ENCODE peak calls at places on chromosomes 11 and 22, in four cellular contexts. C is A549, M is endothelial cell of umbilical vein, A is HepG2. N is an unnamed sample.
A peak's percentile ranks its signal among the peaks of the same experiment; 100 is the strongest.

GRCh38 chr11:69914286-69915150 is 95.3 kb upstream of the FGF3 start:
- DNase-seq in C (no peak), M (no peak), A (no peak), N (no peak)

GRCh38 chr11:43547900-43548381 is 132.6 kb upstream of the HSD17B12 start:
- DNase-seq in C (peak; percentile 14), M (no peak), A (no peak), N (no peak)

GRCh38 chr11:17831883-17832282 is 97.3 kb downstream of the KCNC1 start:
- DNase-seq in C (no peak), M (no peak), A (no peak), N (peak; percentile 14)

GRCh38 chr11:60871378-60872061 is 4.2 kb downstream of the ZP1 start:
- DNase-seq in C (no peak), M (no peak), A (no peak), N (peak; percentile 27)

GRCh38 chr22:43263645-43264514 is 76.9 kb upstream of the TTLL12 start:
- DNase-seq in C (no peak), M (peak; percentile 97), A (peak; percentile 64), N (peak; percentile 96)

GRCh38 chr11:40281055-40281580 is 1178.3 kb downstream of the LRRC4C start:
- DNase-seq in C (no peak), M (no peak), A (no peak), N (no peak)

GRCh38 chr11:19849107-19849789 is 136.6 kb downstream of the NAV2 start:
- DNase-seq in C (no peak), M (no peak), A (no peak), N (no peak)

GRCh38 chr11:103619938-103620337 is 416.5 kb upstream of the DDI1 start:
- DNase-seq in C (peak; percentile 39), M (no peak), A (no peak), N (no peak)

GRCh38 chr22:17726561-17727243 is 47.6 kb downstream of the BID start:
- DNase-seq in C (no peak), M (no peak), A (no peak), N (peak; percentile 86)

GRCh38 chr22:44497218-44497903 is 672 bp downstream of the RTL6 start:
- DNase-seq in C (no peak), M (peak; percentile 16), A (no peak), N (peak; percentile 13)

GRCh38 chr22:50425179-50425916 is 49.5 kb downstream of the SBF1 start:
- DNase-seq in C (no peak), M (peak; percentile 15), A (no peak), N (no peak)

GRCh38 chr11:70333206-70333605 is 62.7 kb downstream of the PPFIA1 start:
- DNase-seq in C (no peak), M (no peak), A (no peak), N (no peak)

GRCh38 chr22:27719535-27720227 is 81.9 kb downstream of the MN1 start:
- DNase-seq in C (peak; percentile 69), M (no peak), A (peak; percentile 40), N (peak; percentile 42)

GRCh38 chr11:117200813-117201515 is 1.8 kb downstream of the TAGLN start:
- DNase-seq in C (no peak), M (no peak), A (no peak), N (no peak)

GRCh38 chr11:117909611-117910382 is 19.4 kb downstream of the TMPRSS13 start:
- DNase-seq in C (no peak), M (no peak), A (no peak), N (no peak)

GRCh38 chr11:90784241-90784814 is 561.5 kb upstream of the CHORDC1 start:
- DNase-seq in C (no peak), M (no peak), A (no peak), N (no peak)

GRCh38 chr11:121929581-121929980 is 186.4 kb downstream of the BLID start:
- DNase-seq in C (no peak), M (peak; percentile 63), A (peak; percentile 35), N (no peak)

GRCh38 chr11:79670846-79671245 is 230.0 kb upstream of the TENM4 start:
- DNase-seq in C (no peak), M (no peak), A (no peak), N (no peak)

GRCh38 chr11:108253176-108253575 is 30.3 kb downstream of the ATM start:
- DNase-seq in C (no peak), M (peak; percentile 10), A (no peak), N (no peak)

GRCh38 chr11:46560300-46561025 is 33.4 kb downstream of the AMBRA1 start:
- DNase-seq in C (no peak), M (peak; percentile 65), A (no peak), N (peak; percentile 43)

GRCh38 chr11:56103210-56103737 is at the start of gene OR8H2:
- DNase-seq in C (no peak), M (no peak), A (no peak), N (no peak)

GRCh38 chr11:14529933-14530332 is 9.7 kb upstream of the PSMA1 start:
- DNase-seq in C (no peak), M (no peak), A (peak; percentile 12), N (no peak)

GRCh38 chr11:1207451-1208360 is 15.2 kb upstream of the MUC5B start:
- DNase-seq in C (no peak), M (no peak), A (no peak), N (peak; percentile 1)

GRCh38 chr11:114040706-114041211 is 18.8 kb upstream of the ZBTB16 start:
- DNase-seq in C (peak; percentile 36), M (peak; percentile 65), A (peak; percentile 27), N (no peak)

GRCh38 chr11:9076046-9076445 is 15.4 kb downstream of the SCUBE2 start:
- DNase-seq in C (no peak), M (no peak), A (no peak), N (no peak)

GRCh38 chr11:57974830-57975229 is 48.9 kb upstream of the OR9Q1 start:
- DNase-seq in C (no peak), M (no peak), A (no peak), N (no peak)
- TF ChIP-seq MYC in C (no peak), M (no peak), A (no peak), N (no peak)

GRCh38 chr11:72293910-72294533 is 50.0 kb upstream of the PHOX2A start:
- DNase-seq in C (no peak), M (no peak), A (no peak), N (no peak)

GRCh38 chr11:72295471-72295870 is 51.5 kb upstream of the PHOX2A start:
- DNase-seq in C (no peak), M (no peak), A (no peak), N (no peak)

GRCh38 chr11:72294566-72295395 is 50.8 kb upstream of the PHOX2A start:
- DNase-seq in C (no peak), M (no peak), A (no peak), N (no peak)

GRCh38 chr11:72293391-72293790 is 49.4 kb upstream of the PHOX2A start:
- DNase-seq in C (no peak), M (no peak), A (no peak), N (no peak)

GRCh38 chr11:72292106-72292790 is 48.3 kb upstream of the PHOX2A start:
- DNase-seq in C (no peak), M (no peak), A (no peak), N (no peak)
- TF ChIP-seq MYC in C (no peak), M (no peak), A (no peak), N (no peak)

GRCh38 chr11:15795378-15795777 is 561.0 kb downstream of the SOX6 start:
- DNase-seq in C (no peak), M (no peak), A (no peak), N (no peak)

GRCh38 chr11:15801126-15801525 is 555.2 kb downstream of the SOX6 start:
- DNase-seq in C (no peak), M (no peak), A (no peak), N (no peak)

GRCh38 chr11:15801616-15802015 is 554.7 kb downstream of the SOX6 start:
- DNase-seq in C (no peak), M (no peak), A (no peak), N (no peak)

GRCh38 chr11:15805726-15806125 is 550.6 kb downstream of the SOX6 start:
- DNase-seq in C (no peak), M (no peak), A (no peak), N (no peak)

DNA sequence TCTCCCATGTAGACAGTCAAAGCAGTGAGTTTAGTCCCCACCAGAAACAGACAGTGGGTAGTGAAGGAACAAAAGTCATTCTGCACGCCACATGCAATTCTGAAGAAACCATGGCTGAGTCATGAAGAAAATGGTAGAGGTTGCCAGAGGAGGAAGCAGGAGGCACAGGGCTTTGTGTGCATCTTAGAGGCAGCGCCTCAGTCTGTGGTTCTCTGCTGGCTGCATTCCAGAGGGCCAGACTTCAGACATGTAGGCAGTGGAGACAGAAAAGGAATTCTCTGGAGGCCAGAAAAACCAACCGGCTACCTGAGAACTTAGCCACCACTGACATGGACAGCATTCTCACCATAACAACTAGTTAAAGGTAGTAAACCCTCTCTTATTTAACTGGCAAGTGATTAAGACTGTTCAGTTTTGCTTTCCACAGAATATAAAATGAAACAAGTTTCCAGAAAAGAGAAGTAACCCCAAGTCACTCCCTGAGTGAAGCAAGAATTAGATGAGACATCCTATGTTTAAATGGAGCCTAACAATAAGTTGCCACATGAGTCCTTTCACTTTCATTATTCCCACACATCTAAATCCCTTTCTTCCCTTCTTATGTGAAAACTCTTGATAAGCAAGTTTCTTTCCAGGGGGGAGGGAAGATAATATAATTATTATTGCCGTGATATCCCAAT is 556.1 kb downstream of the SOX6 start:
- DNase-seq in C (no peak), M (no peak), A (no peak), N (peak; percentile 54)
- TF ChIP-seq MYC in C (no peak), M (no peak), A (no peak), N (no peak)

GRCh38 chr11:2519517-2519878 is 74.7 kb downstream of the KCNQ1 start:
- DNase-seq in C (no peak), M (no peak), A (no peak), N (no peak)

GRCh38 chr11:2518112-2518982 is 73.5 kb downstream of the KCNQ1 start:
- DNase-seq in C (no peak), M (no peak), A (no peak), N (no peak)

GRCh38 chr11:2519879-2520735 is 75.3 kb downstream of the KCNQ1 start:
- DNase-seq in C (no peak), M (no peak), A (no peak), N (no peak)

GRCh38 chr11:2517386-2518064 is 72.7 kb downstream of the KCNQ1 start:
- DNase-seq in C (no peak), M (no peak), A (no peak), N (no peak)

DNA sequence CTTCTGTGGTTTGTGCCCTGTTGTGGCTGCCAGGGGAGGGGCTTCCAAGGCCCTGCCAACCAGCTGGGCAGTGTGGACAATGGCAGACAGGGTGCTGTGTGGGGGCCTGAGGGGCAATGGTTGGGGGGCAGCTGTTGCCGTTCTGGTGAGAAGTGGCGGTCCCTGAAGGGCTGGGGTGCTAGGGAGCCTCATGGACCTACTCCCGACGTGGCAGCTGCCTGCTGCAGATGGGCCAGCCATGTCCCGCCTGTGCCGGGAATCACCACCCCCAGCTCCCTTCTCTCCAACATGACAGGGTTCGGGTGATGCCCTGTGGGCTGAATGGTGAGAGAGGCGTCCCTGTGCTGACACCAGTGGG is 74.2 kb downstream of the KCNQ1 start:
- DNase-seq in C (no peak), M (no peak), A (no peak), N (no peak)
- TF ChIP-seq MYC in C (no peak), M (no peak), A (no peak), N (no peak)

N was measured in NB4.